ENCODE peak calls at places on chromosomes 16 and 17, in six cellular contexts. S, Q, Y, C, A and H are unnamed samples.
A peak's percentile ranks its signal among the peaks of the same experiment; 100 is the strongest.

GRCh38 chr17:61495161-61495857 is 43.1 kb downstream of the TBX4 start:
- DNase-seq in S (peak; percentile 61), Q (no peak), Y (peak; percentile 54), C (no peak), A (no peak), H (no peak)

GRCh38 chr17:48500435-48501426 is 30.1 kb downstream of the HOXB1 start:
- DNase-seq in S (peak; percentile 56), Q (no peak), Y (peak; percentile 68), C (no peak), A (peak; percentile 72), H (no peak)

GRCh38 chr17:78359936-78360370 is at the start of gene SOCS3:
- DNase-seq in S (peak; percentile 99), Q (peak; percentile 86), Y (peak; percentile 96), C (peak; percentile 96), A (peak; percentile 99), H (no peak)

GRCh38 chr17:2855063-2855600 is 58.9 kb downstream of the RAP1GAP2 start:
- DNase-seq in S (no peak), Q (no peak), Y (no peak), C (no peak), A (peak; percentile 42), H (no peak)

GRCh38 chr17:79801156-79802038 is 4.5 kb upstream of the CBX8 start:
- DNase-seq in S (no peak), Q (no peak), Y (no peak), C (no peak), A (peak; percentile 54), H (no peak)

GRCh38 chr16:10922328-10923145 is 19.7 kb downstream of the DEXI start:
- DNase-seq in S (peak; percentile 54), Q (no peak), Y (peak; percentile 30), C (no peak), A (no peak), H (no peak)

GRCh38 chr16:65672960-65673359 is 551.1 kb upstream of the CDH11 start:
- DNase-seq in S (peak; percentile 59), Q (no peak), Y (peak; percentile 84), C (no peak), A (peak; percentile 57), H (no peak)

GRCh38 chr16:56515665-56516064 is 4.2 kb downstream of the BBS2 start:
- DNase-seq in S (peak; percentile 7), Q (no peak), Y (no peak), C (no peak), A (no peak), H (no peak)

GRCh38 chr16:2388875-2389433 is 40.3 kb upstream of the CCNF start:
- DNase-seq in S (no peak), Q (peak; percentile 7), Y (peak; percentile 92), C (no peak), A (peak; percentile 84), H (peak; percentile 5)

GRCh38 chr16:48961546-48961945 is 320.1 kb downstream of the CBLN1 start:
- DNase-seq in S (no peak), Q (no peak), Y (no peak), C (no peak), A (peak; percentile 88), H (no peak)

GRCh38 chr17:50211249-50212120 is 10.1 kb upstream of the COL1A1 start:
- DNase-seq in S (peak; percentile 74), Q (no peak), Y (peak; percentile 78), C (peak; percentile 15), A (no peak), H (no peak)

GRCh38 chr16:11164482-11165270 is 91.3 kb downstream of the SOCS1 start:
- DNase-seq in S (no peak), Q (no peak), Y (no peak), C (no peak), A (no peak), H (no peak)

GRCh38 chr16:648071-648785 is 937 bp upstream of the WDR90 start:
- DNase-seq in S (peak; percentile 31), Q (no peak), Y (peak; percentile 13), C (no peak), A (no peak), H (no peak)

GRCh38 chr17:47720754-47721533 is 12.1 kb upstream of the TBX21 start:
- DNase-seq in S (no peak), Q (no peak), Y (no peak), C (no peak), A (peak; percentile 88), H (no peak)

GRCh38 chr17:2893422-2893914 is 97.2 kb downstream of the RAP1GAP2 start:
- DNase-seq in S (no peak), Q (no peak), Y (no peak), C (peak; percentile 92), A (peak; percentile 83), H (no peak)

GRCh38 chr17:3615160-3615870 is 6.1 kb upstream of the TRPV1 start:
- DNase-seq in S (no peak), Q (no peak), Y (no peak), C (no peak), A (no peak), H (no peak)

GRCh38 chr16:50021509-50021908 is 3.5 kb upstream of the CNEP1R1 start:
- DNase-seq in S (peak; percentile 10), Q (no peak), Y (no peak), C (no peak), A (no peak), H (no peak)

GRCh38 chr16:11251525-11252481 is 4.2 kb downstream of the SOCS1 start:
- DNase-seq in S (peak; percentile 44), Q (peak; percentile 63), Y (peak; percentile 33), C (no peak), A (no peak), H (no peak)

GRCh38 chr17:42997390-42997983 is 732 bp upstream of the RPL27 start:
- DNase-seq in S (no peak), Q (no peak), Y (no peak), C (no peak), A (peak; percentile 9), H (no peak)

GRCh38 chr17:33012522-33013033 is 20.9 kb downstream of the SPACA3 start:
- DNase-seq in S (peak; percentile 77), Q (peak; percentile 90), Y (peak; percentile 78), C (peak; percentile 95), A (peak; percentile 85), H (peak; percentile 51)

GRCh38 chr16:23408242-23409201 is 44.5 kb downstream of the COG7 start:
- DNase-seq in S (peak; percentile 60), Q (no peak), Y (peak; percentile 62), C (no peak), A (peak; percentile 33), H (peak; percentile 38)

GRCh38 chr16:81677375-81677737 is 101.7 kb upstream of the PLCG2 start:
- DNase-seq in S (no peak), Q (no peak), Y (no peak), C (no peak), A (no peak), H (no peak)

GRCh38 chr17:44911133-44912001 is 3.9 kb downstream of the GFAP start:
- DNase-seq in S (peak; percentile 49), Q (no peak), Y (peak; percentile 28), C (no peak), A (peak; percentile 48), H (no peak)

DNA sequence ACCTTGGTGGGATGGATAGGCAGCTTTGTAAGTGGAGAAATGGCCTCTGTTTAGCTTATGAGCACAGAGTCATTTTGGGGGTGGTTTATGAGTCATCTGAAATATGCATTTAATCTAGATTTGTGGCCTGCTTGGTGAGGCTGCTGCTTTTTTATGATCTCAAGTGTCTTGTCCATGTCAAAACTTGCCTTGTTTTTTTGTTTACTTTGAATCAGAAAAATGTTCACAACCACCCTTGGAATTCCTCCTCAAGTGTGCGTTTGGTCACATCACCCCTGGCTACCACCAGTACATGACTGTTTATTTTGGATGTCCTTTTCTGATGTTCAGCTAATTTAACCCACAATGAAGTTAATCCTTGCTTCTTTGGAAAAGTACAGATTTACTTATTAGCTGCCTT is 64.6 kb downstream of the FTO start:
- DNase-seq in S (peak; percentile 90), Q (peak; percentile 51), Y (peak; percentile 81), C (no peak), A (peak; percentile 90), H (peak; percentile 88)
- H3K4me3 ChIP-seq in S (peak overlapping the region; percentile 16), Q (no peak overlapping the region), Y (no peak overlapping the region), C (no peak overlapping the region), A (peak overlapping the region; percentile 51), H (no peak overlapping the region)

DNA sequence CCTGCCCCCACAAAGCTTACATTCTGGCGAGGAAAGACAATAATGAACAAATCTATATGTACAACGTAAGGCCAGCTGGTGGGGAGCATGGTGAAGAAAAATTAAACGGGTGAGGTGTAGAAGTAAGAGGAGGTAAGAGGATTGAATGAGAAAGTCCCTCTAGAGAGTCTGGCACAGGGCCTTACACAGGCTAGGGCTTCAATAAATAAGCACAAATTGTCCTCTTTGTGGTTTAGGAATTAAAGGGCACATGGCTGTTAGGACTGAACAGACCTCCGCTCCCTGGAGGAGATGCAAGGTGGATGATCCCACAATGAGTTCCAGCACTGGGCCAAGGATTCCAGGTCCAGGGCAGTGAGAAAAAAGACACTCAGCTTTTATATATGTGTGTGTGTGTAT is 43.1 kb upstream of the HAPSTR1 start:
- DNase-seq in S (peak; percentile 39), Q (no peak), Y (no peak), C (no peak), A (peak; percentile 7), H (no peak)
- H3K4me3 ChIP-seq in S (no peak overlapping the region), Q (no peak overlapping the region), Y (no peak overlapping the region), C (no peak overlapping the region), A (peak overlapping the region; percentile 19), H (no peak overlapping the region)

GRCh38 chr16:88792078-88792550 is 7.1 kb upstream of the PIEZO1 start:
- DNase-seq in S (no peak), Q (no peak), Y (no peak), C (peak; percentile 65), A (no peak), H (no peak)

GRCh38 chr16:88789593-88789992 is 4.6 kb upstream of the PIEZO1 start:
- DNase-seq in S (no peak), Q (no peak), Y (no peak), C (no peak), A (no peak), H (no peak)

GRCh38 chr16:88790312-88791150 is 5.5 kb upstream of the PIEZO1 start:
- DNase-seq in S (peak; percentile 37), Q (no peak), Y (no peak), C (no peak), A (no peak), H (no peak)

GRCh38 chr16:88796278-88796677 is 7.3 kb upstream of the CDT1 start:
- DNase-seq in S (no peak), Q (no peak), Y (no peak), C (no peak), A (no peak), H (no peak)

GRCh38 chr16:88792668-88793587 is 7.9 kb upstream of the PIEZO1 start:
- DNase-seq in S (no peak), Q (no peak), Y (no peak), C (peak; percentile 56), A (no peak), H (no peak)
- H3K4me3 ChIP-seq in S (no peak overlapping the region), Q (no peak overlapping the region), Y (no peak overlapping the region), C (no peak overlapping the region), A (no peak overlapping the region), H (no peak overlapping the region)

GRCh38 chr17:58334661-58335060 is 6.1 kb upstream of the TSPOAP1 start:
- DNase-seq in S (no peak), Q (no peak), Y (no peak), C (no peak), A (no peak), H (no peak)

GRCh38 chr17:58331815-58332719 is 3.5 kb upstream of the TSPOAP1 start:
- DNase-seq in S (no peak), Q (no peak), Y (no peak), C (peak; percentile 65), A (no peak), H (no peak)

GRCh38 chr17:58335061-58335731 is 6.6 kb upstream of the TSPOAP1 start:
- DNase-seq in S (no peak), Q (no peak), Y (no peak), C (no peak), A (no peak), H (no peak)

GRCh38 chr17:58332720-58333395 is 4.3 kb upstream of the TSPOAP1 start:
- DNase-seq in S (no peak), Q (no peak), Y (no peak), C (no peak), A (no peak), H (no peak)

GRCh38 chr17:58333396-58334207 is 5.0 kb upstream of the TSPOAP1 start:
- DNase-seq in S (no peak), Q (no peak), Y (no peak), C (no peak), A (no peak), H (no peak)
- H3K4me3 ChIP-seq in S (no peak overlapping the region), Q (no peak overlapping the region), Y (no peak overlapping the region), C (no peak overlapping the region), A (no peak overlapping the region), H (no peak overlapping the region)